ENCODE peak calls at places on chromosomes 6 and 20, in four cellular contexts. I is stimulated activated CD4-positive, alpha-beta T cell treated with anti-CD3 and anti-CD28 coated beads, Interleukin-4, amount 100 ng/mL, for 48 hours; Y is AG08396; U is fibroblast of lung. R is an unnamed sample.

GRCh38 chr6:143427109-143427817 is 23.2 kb downstream of the ADAT2 start:
- DNase-seq in Y (peak), U (peak), I (peak), R (peak)

GRCh38 chr6:83970582-83970981 is 63.0 kb upstream of the MRAP2 start:
- DNase-seq in U (no peak), I (no peak), Y (no peak), R (no peak)

GRCh38 chr6:158286413-158286812 is 25.9 kb upstream of the TULP4 start:
- DNase-seq in I (no peak), U (peak), Y (peak), R (no peak)

GRCh38 chr6:53992522-53992921 is 118.7 kb upstream of the MLIP start:
- DNase-seq in I (no peak), Y (no peak), U (no peak), R (no peak)

GRCh38 chr6:28188111-28188979 is 36.7 kb upstream of the ZSCAN9 start:
- DNase-seq in U (no peak), Y (no peak), I (no peak), R (no peak)

GRCh38 chr20:49400904-49401303 is 81.6 kb downstream of the KCNB1 start:
- DNase-seq in Y (peak), U (peak), I (no peak), R (no peak)

GRCh38 chr6:35038076-35038475 is 103.1 kb downstream of the TCP11 start:
- DNase-seq in U (no peak), Y (no peak), I (no peak), R (no peak)

GRCh38 chr6:169589293-169589692 is 112.5 kb downstream of the WDR27 start:
- DNase-seq in Y (no peak), U (no peak), I (no peak), R (no peak)

GRCh38 chr6:21592953-21593352 is 598 bp upstream of the SOX4 start:
- DNase-seq in U (no peak), I (no peak), Y (no peak), R (no peak)

GRCh38 chr6:127343753-127344659 is 597 bp upstream of the ECHDC1 start:
- DNase-seq in Y (no peak), I (no peak), U (peak), R (no peak)

GRCh38 chr20:62989201-62989601 is 17.6 kb downstream of the BHLHE23 start:
- DNase-seq in U (no peak), Y (no peak), I (no peak), R (no peak)

GRCh38 chr20:51732454-51732791 is 35.8 kb downstream of the ATP9A start:
- DNase-seq in Y (peak), I (no peak), U (peak), R (no peak)

GRCh38 chr6:113047932-113048331 is 700.8 kb downstream of the RFPL4B start:
- DNase-seq in Y (no peak), U (no peak), I (no peak), R (no peak)

GRCh38 chr6:37083243-37084138 is 78.0 kb downstream of the FGD2 start:
- DNase-seq in U (peak), Y (peak), I (no peak), R (no peak)

R was measured in activated effector memory CD4-positive, alpha-beta T cell treated with Interleukin-2 at 50 U/mL for 16 hours.